ENCODE peak calls at places on chromosomes 4 and X, in eight cellular contexts. One of them, this sample, is unnamed.

GRCh38 chr4:20248155-20248558 is 3.5 kb upstream of the SLIT2 start:
- DNase-seq in SJSA1: peak; percentile 74
- DNase-seq in HTR-8/SVneo: no peak
- DNase-seq in epithelial cell of esophagus: peak; percentile 60
- DNase-seq in hepatocyte: peak; percentile 77
- DNase-seq in SHP77: no peak
- DNase-seq in effector memory CD4-positive, alpha-beta T cell: no peak
- DNase-seq in NCI-H460: peak; percentile 35
- DNase-seq in this sample: peak; percentile 40

GRCh38 chr4:82753725-82754410 is 44.7 kb downstream of the SCD5 start:
- DNase-seq in effector memory CD4-positive, alpha-beta T cell: no peak
- DNase-seq in SHP77: no peak
- DNase-seq in NCI-H460: no peak
- DNase-seq in HTR-8/SVneo: no peak
- DNase-seq in hepatocyte: no peak
- DNase-seq in SJSA1: no peak
- DNase-seq in epithelial cell of esophagus: peak; percentile 84
- DNase-seq in this sample: no peak

GRCh38 chr4:111213520-111213919 is 590.6 kb upstream of the PITX2 start:
- DNase-seq in SHP77: no peak
- DNase-seq in HTR-8/SVneo: no peak
- DNase-seq in epithelial cell of esophagus: no peak
- DNase-seq in SJSA1: no peak
- DNase-seq in hepatocyte: peak; percentile 16
- DNase-seq in NCI-H460: no peak
- DNase-seq in effector memory CD4-positive, alpha-beta T cell: no peak
- DNase-seq in this sample: no peak

GRCh38 chr4:128338634-128339355 is 51.2 kb upstream of the PGRMC2 start:
- DNase-seq in HTR-8/SVneo: peak; percentile 75
- DNase-seq in NCI-H460: no peak
- DNase-seq in SHP77: no peak
- DNase-seq in hepatocyte: no peak
- DNase-seq in epithelial cell of esophagus: peak; percentile 52
- DNase-seq in effector memory CD4-positive, alpha-beta T cell: no peak
- DNase-seq in SJSA1: peak; percentile 54
- DNase-seq in this sample: no peak

GRCh38 chr4:41505161-41505653 is 32.8 kb upstream of the LIMCH1 start:
- DNase-seq in NCI-H460: peak; percentile 81
- DNase-seq in hepatocyte: no peak
- DNase-seq in effector memory CD4-positive, alpha-beta T cell: no peak
- DNase-seq in SHP77: peak; percentile 65
- DNase-seq in SJSA1: no peak
- DNase-seq in epithelial cell of esophagus: peak; percentile 2
- DNase-seq in HTR-8/SVneo: no peak
- DNase-seq in this sample: no peak

GRCh38 chrX:24110049-24110448 is 39.5 kb upstream of the ZFX start:
- DNase-seq in effector memory CD4-positive, alpha-beta T cell: no peak
- DNase-seq in epithelial cell of esophagus: no peak
- DNase-seq in NCI-H460: no peak
- DNase-seq in hepatocyte: no peak
- DNase-seq in SJSA1: no peak
- DNase-seq in SHP77: peak; percentile 30
- DNase-seq in HTR-8/SVneo: no peak
- DNase-seq in this sample: peak; percentile 29

GRCh38 chr4:19623866-19624265 is 627.8 kb upstream of the SLIT2 start:
- DNase-seq in SHP77: no peak
- DNase-seq in epithelial cell of esophagus: peak; percentile 44
- DNase-seq in effector memory CD4-positive, alpha-beta T cell: no peak
- DNase-seq in HTR-8/SVneo: no peak
- DNase-seq in hepatocyte: no peak
- DNase-seq in NCI-H460: no peak
- DNase-seq in SJSA1: no peak
- DNase-seq in this sample: no peak

GRCh38 chrX:40310016-40310415 is 212.3 kb upstream of the BCOR start:
- DNase-seq in NCI-H460: no peak
- DNase-seq in epithelial cell of esophagus: no peak
- DNase-seq in HTR-8/SVneo: no peak
- DNase-seq in SHP77: no peak
- DNase-seq in effector memory CD4-positive, alpha-beta T cell: no peak
- DNase-seq in hepatocyte: no peak
- DNase-seq in SJSA1: no peak
- DNase-seq in this sample: no peak

GRCh38 chrX:73922856-73923429 is 359.9 kb downstream of the CHIC1 start:
- DNase-seq in NCI-H460: no peak
- DNase-seq in HTR-8/SVneo: no peak
- DNase-seq in epithelial cell of esophagus: peak; percentile 52
- DNase-seq in SJSA1: no peak
- DNase-seq in effector memory CD4-positive, alpha-beta T cell: no peak
- DNase-seq in SHP77: no peak
- DNase-seq in hepatocyte: no peak
- DNase-seq in this sample: no peak

GRCh38 chr4:162610116-162610515 is 446.3 kb upstream of the FSTL5 start:
- DNase-seq in HTR-8/SVneo: no peak
- DNase-seq in NCI-H460: no peak
- DNase-seq in SHP77: no peak
- DNase-seq in effector memory CD4-positive, alpha-beta T cell: no peak
- DNase-seq in epithelial cell of esophagus: no peak
- DNase-seq in SJSA1: no peak
- DNase-seq in hepatocyte: no peak
- DNase-seq in this sample: no peak

GRCh38 chrX:36867143-36867542 is 141.0 kb upstream of the FAM47C start:
- DNase-seq in HTR-8/SVneo: no peak
- DNase-seq in NCI-H460: no peak
- DNase-seq in SJSA1: no peak
- DNase-seq in effector memory CD4-positive, alpha-beta T cell: no peak
- DNase-seq in SHP77: peak; percentile 17
- DNase-seq in hepatocyte: peak; percentile 64
- DNase-seq in epithelial cell of esophagus: peak; percentile 29
- DNase-seq in this sample: peak; percentile 0

GRCh38 chr4:106898621-106899230 is 137.4 kb downstream of the DKK2 start:
- DNase-seq in effector memory CD4-positive, alpha-beta T cell: no peak
- DNase-seq in SJSA1: peak; percentile 50
- DNase-seq in SHP77: peak; percentile 10
- DNase-seq in epithelial cell of esophagus: peak; percentile 75
- DNase-seq in HTR-8/SVneo: peak; percentile 1
- DNase-seq in hepatocyte: peak; percentile 84
- DNase-seq in NCI-H460: peak; percentile 18
- DNase-seq in this sample: no peak

GRCh38 chr4:147334478-147334877 is 146.4 kb upstream of the EDNRA start:
- DNase-seq in SJSA1: no peak
- DNase-seq in HTR-8/SVneo: no peak
- DNase-seq in effector memory CD4-positive, alpha-beta T cell: no peak
- DNase-seq in hepatocyte: peak; percentile 15
- DNase-seq in SHP77: no peak
- DNase-seq in epithelial cell of esophagus: peak; percentile 17
- DNase-seq in NCI-H460: no peak
- DNase-seq in this sample: no peak

GRCh38 chr4:123661080-123661737 is 264.6 kb downstream of the SPRY1 start:
- DNase-seq in SHP77: no peak
- DNase-seq in SJSA1: no peak
- DNase-seq in HTR-8/SVneo: peak; percentile 20
- DNase-seq in NCI-H460: no peak
- DNase-seq in hepatocyte: peak; percentile 31
- DNase-seq in epithelial cell of esophagus: peak; percentile 46
- DNase-seq in effector memory CD4-positive, alpha-beta T cell: no peak
- DNase-seq in this sample: peak; percentile 9

GRCh38 chr4:159455675-159456235 is 352.9 kb downstream of the RAPGEF2 start:
- DNase-seq in NCI-H460: peak; percentile 49
- DNase-seq in hepatocyte: peak; percentile 62
- DNase-seq in effector memory CD4-positive, alpha-beta T cell: no peak
- DNase-seq in epithelial cell of esophagus: peak; percentile 62
- DNase-seq in SHP77: peak; percentile 37
- DNase-seq in SJSA1: peak; percentile 47
- DNase-seq in HTR-8/SVneo: peak; percentile 60
- DNase-seq in this sample: peak; percentile 21

GRCh38 chrX:150575415-150575814 is 7.0 kb downstream of the MTM1 start:
- DNase-seq in HTR-8/SVneo: no peak
- DNase-seq in SHP77: no peak
- DNase-seq in effector memory CD4-positive, alpha-beta T cell: no peak
- DNase-seq in hepatocyte: peak; percentile 16
- DNase-seq in NCI-H460: no peak
- DNase-seq in SJSA1: no peak
- DNase-seq in epithelial cell of esophagus: peak; percentile 96
- DNase-seq in this sample: no peak

GRCh38 chrX:129433945-129434344 is 89.3 kb downstream of the SMARCA1 start:
- DNase-seq in hepatocyte: no peak
- DNase-seq in SHP77: no peak
- DNase-seq in epithelial cell of esophagus: no peak
- DNase-seq in HTR-8/SVneo: no peak
- DNase-seq in SJSA1: no peak
- DNase-seq in effector memory CD4-positive, alpha-beta T cell: no peak
- DNase-seq in NCI-H460: no peak
- DNase-seq in this sample: no peak

GRCh38 chr4:183602444-183603102 is 56.4 kb downstream of the RWDD4 start:
- DNase-seq in SJSA1: no peak
- DNase-seq in epithelial cell of esophagus: peak; percentile 53
- DNase-seq in effector memory CD4-positive, alpha-beta T cell: no peak
- DNase-seq in hepatocyte: no peak
- DNase-seq in SHP77: no peak
- DNase-seq in NCI-H460: peak; percentile 18
- DNase-seq in HTR-8/SVneo: no peak
- DNase-seq in this sample: no peak